ENCODE peak calls at places on chromosome 22, in seven cellular contexts. One of them, this sample, is unnamed.
A peak's percentile ranks its signal among the peaks of the same experiment; 100 is the strongest.

GRCh38 chr22:19984201-19984753 is 32.3 kb downstream of the ARVCF start:
- DNase-seq in astrocyte of the spinal cord: peak; percentile 74
- DNase-seq in HFFc6: peak; percentile 73
- DNase-seq in NB4: no peak
- DNase-seq in fibroblast of mammary gland: peak; percentile 67
- DNase-seq in A673: peak; percentile 48
- DNase-seq in PC-9: peak; percentile 59
- DNase-seq in this sample: peak; percentile 47

GRCh38 chr22:37599161-37599560 is 9.5 kb upstream of the GGA1 start:
- DNase-seq in PC-9: peak; percentile 19
- DNase-seq in fibroblast of mammary gland: no peak
- DNase-seq in NB4: no peak
- DNase-seq in HFFc6: no peak
- DNase-seq in astrocyte of the spinal cord: no peak
- DNase-seq in A673: peak; percentile 47
- DNase-seq in this sample: no peak

GRCh38 chr22:35567794-35568193 is 27.2 kb downstream of the RASD2 start:
- DNase-seq in NB4: no peak
- DNase-seq in PC-9: no peak
- DNase-seq in fibroblast of mammary gland: no peak
- DNase-seq in HFFc6: no peak
- DNase-seq in astrocyte of the spinal cord: no peak
- DNase-seq in A673: no peak
- DNase-seq in this sample: no peak

GRCh38 chr22:43850529-43850928 is 11.8 kb downstream of the SULT4A1 start:
- DNase-seq in fibroblast of mammary gland: no peak
- DNase-seq in A673: no peak
- DNase-seq in HFFc6: no peak
- DNase-seq in astrocyte of the spinal cord: no peak
- DNase-seq in NB4: no peak
- DNase-seq in PC-9: no peak
- DNase-seq in this sample: no peak

GRCh38 chr22:17230239-17230638 is 11.0 kb upstream of the ADA2 start:
- DNase-seq in NB4: peak; percentile 38
- DNase-seq in HFFc6: no peak
- DNase-seq in PC-9: no peak
- DNase-seq in A673: no peak
- DNase-seq in astrocyte of the spinal cord: no peak
- DNase-seq in fibroblast of mammary gland: no peak
- DNase-seq in this sample: no peak

GRCh38 chr22:23154461-23154860 is 9.2 kb downstream of the RAB36 start:
- DNase-seq in HFFc6: no peak
- DNase-seq in PC-9: no peak
- DNase-seq in NB4: no peak
- DNase-seq in A673: no peak
- DNase-seq in fibroblast of mammary gland: no peak
- DNase-seq in astrocyte of the spinal cord: no peak
- DNase-seq in this sample: no peak

GRCh38 chr22:44127353-44127752 is 53.4 kb upstream of the PARVG start:
- DNase-seq in PC-9: no peak
- DNase-seq in NB4: peak; percentile 26
- DNase-seq in HFFc6: no peak
- DNase-seq in A673: no peak
- DNase-seq in fibroblast of mammary gland: peak; percentile 15
- DNase-seq in astrocyte of the spinal cord: no peak
- DNase-seq in this sample: no peak

GRCh38 chr22:21092797-21093554 is 47.2 kb downstream of the LRRC74B start:
- DNase-seq in PC-9: no peak
- DNase-seq in astrocyte of the spinal cord: no peak
- DNase-seq in fibroblast of mammary gland: no peak
- DNase-seq in NB4: no peak
- DNase-seq in HFFc6: no peak
- DNase-seq in A673: no peak
- DNase-seq in this sample: no peak

GRCh38 chr22:19971276-19972124 is 29.9 kb upstream of the TXNRD2 start:
- DNase-seq in A673: no peak
- DNase-seq in fibroblast of mammary gland: no peak
- DNase-seq in PC-9: no peak
- DNase-seq in astrocyte of the spinal cord: no peak
- DNase-seq in NB4: no peak
- DNase-seq in HFFc6: no peak
- DNase-seq in this sample: no peak

GRCh38 chr22:35761037-35761436 is 43.4 kb downstream of the APOL5 start:
- DNase-seq in NB4: peak; percentile 11
- DNase-seq in A673: peak; percentile 58
- DNase-seq in HFFc6: no peak
- DNase-seq in fibroblast of mammary gland: peak; percentile 33
- DNase-seq in PC-9: no peak
- DNase-seq in astrocyte of the spinal cord: no peak
- DNase-seq in this sample: peak; percentile 26

GRCh38 chr22:20781272-20781990 is 7.5 kb downstream of the SERPIND1 start:
- DNase-seq in NB4: peak; percentile 26
- DNase-seq in A673: no peak
- DNase-seq in astrocyte of the spinal cord: no peak
- DNase-seq in HFFc6: no peak
- DNase-seq in fibroblast of mammary gland: peak; percentile 49
- DNase-seq in PC-9: no peak
- DNase-seq in this sample: peak; percentile 39

GRCh38 chr22:25774575-25775026 is 32.6 kb downstream of the MYO18B start:
- DNase-seq in astrocyte of the spinal cord: no peak
- DNase-seq in NB4: no peak
- DNase-seq in fibroblast of mammary gland: no peak
- DNase-seq in PC-9: no peak
- DNase-seq in A673: peak; percentile 25
- DNase-seq in HFFc6: no peak
- DNase-seq in this sample: no peak

GRCh38 chr22:37178350-37179125 is 9.5 kb downstream of the C1QTNF6 start:
- DNase-seq in NB4: no peak
- DNase-seq in PC-9: peak; percentile 58
- DNase-seq in HFFc6: no peak
- DNase-seq in A673: no peak
- DNase-seq in fibroblast of mammary gland: peak; percentile 20
- DNase-seq in astrocyte of the spinal cord: no peak
- DNase-seq in this sample: peak; percentile 67

GRCh38 chr22:22816766-22817410 is 70.7 kb upstream of the IGLL5 start:
- DNase-seq in astrocyte of the spinal cord: no peak
- DNase-seq in A673: no peak
- DNase-seq in HFFc6: no peak
- DNase-seq in NB4: no peak
- DNase-seq in fibroblast of mammary gland: no peak
- DNase-seq in PC-9: no peak
- DNase-seq in this sample: no peak

GRCh38 chr22:39212721-39213376 is 31.9 kb downstream of the PDGFB start:
- DNase-seq in NB4: peak; percentile 44
- DNase-seq in PC-9: peak; percentile 93
- DNase-seq in fibroblast of mammary gland: peak; percentile 42
- DNase-seq in A673: no peak
- DNase-seq in astrocyte of the spinal cord: no peak
- DNase-seq in HFFc6: peak; percentile 37
- DNase-seq in this sample: peak; percentile 94

GRCh38 chr22:21020802-21021429 is 6.0 kb downstream of the P2RX6 start:
- DNase-seq in NB4: peak; percentile 54
- DNase-seq in PC-9: no peak
- DNase-seq in HFFc6: no peak
- DNase-seq in fibroblast of mammary gland: no peak
- DNase-seq in astrocyte of the spinal cord: no peak
- DNase-seq in A673: no peak
- DNase-seq in this sample: peak; percentile 26

GRCh38 chr22:35873426-35873825 is 155.2 kb downstream of the RBFOX2 start:
- DNase-seq in PC-9: no peak
- DNase-seq in HFFc6: no peak
- DNase-seq in astrocyte of the spinal cord: no peak
- DNase-seq in A673: no peak
- DNase-seq in fibroblast of mammary gland: no peak
- DNase-seq in NB4: no peak
- DNase-seq in this sample: no peak

GRCh38 chr22:30245985-30246901 is at the start of gene LIF:
- DNase-seq in astrocyte of the spinal cord: peak; percentile 82
- DNase-seq in NB4: no peak
- DNase-seq in PC-9: no peak
- DNase-seq in fibroblast of mammary gland: peak; percentile 56
- DNase-seq in HFFc6: peak; percentile 52
- DNase-seq in A673: peak; percentile 40
- DNase-seq in this sample: peak; percentile 72
- TF ChIP-seq CTCF in astrocyte of the spinal cord: no peak
- TF ChIP-seq CTCF in NB4: no peak
- TF ChIP-seq CTCF in PC-9: no peak
- TF ChIP-seq CTCF in fibroblast of mammary gland: no peak
- TF ChIP-seq CTCF in HFFc6: peak; percentile 51
- TF ChIP-seq CTCF in A673: peak; percentile 29
- TF ChIP-seq CTCF in this sample: no peak

DNA sequence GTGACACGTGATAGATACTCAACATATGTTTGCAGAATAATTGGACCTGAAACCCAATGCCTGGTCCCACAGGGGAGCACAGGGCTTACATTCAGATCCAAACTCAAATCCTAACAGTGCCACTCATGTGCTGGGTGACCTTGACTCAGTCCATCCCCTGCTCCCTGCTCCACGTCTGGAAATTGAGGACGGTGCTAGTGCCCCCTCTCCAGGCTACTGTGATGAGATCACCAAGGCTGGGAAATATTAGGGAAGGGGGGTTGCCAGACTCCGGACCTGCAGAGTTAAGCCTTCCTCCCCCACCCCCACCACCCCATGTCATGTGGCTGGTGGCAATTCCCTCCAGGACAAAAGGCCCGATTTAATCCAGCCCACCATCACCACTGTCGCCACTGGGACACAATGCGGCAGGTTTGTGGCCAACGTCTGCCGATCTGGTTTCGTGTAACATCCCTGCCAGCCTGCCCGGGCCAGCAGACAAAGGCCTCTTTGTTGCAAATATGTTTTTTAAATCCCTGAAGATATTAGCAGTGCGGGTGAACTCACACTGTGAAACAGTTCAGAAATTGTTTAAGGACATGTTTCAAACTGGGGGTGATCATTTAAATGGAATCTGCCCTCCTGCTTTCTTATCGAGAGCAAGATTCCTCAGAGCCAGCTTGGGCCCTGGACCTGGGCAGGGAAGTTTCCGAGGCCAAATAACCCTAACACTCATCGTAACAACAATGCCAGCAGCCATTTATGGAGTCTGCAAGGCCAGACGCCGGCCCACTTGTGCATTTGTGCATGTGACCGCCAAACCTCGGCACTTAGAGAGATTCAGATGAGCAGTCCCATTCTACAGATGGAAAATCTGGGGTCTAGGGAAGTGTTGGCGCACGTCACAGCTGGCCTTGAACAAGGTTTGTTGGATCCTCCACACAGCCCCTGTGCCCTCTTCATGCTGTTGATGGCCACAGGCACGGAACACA is 19.6 kb upstream of the MN1 start:
- DNase-seq in HFFc6: no peak
- DNase-seq in astrocyte of the spinal cord: peak; percentile 15
- DNase-seq in PC-9: no peak
- DNase-seq in fibroblast of mammary gland: no peak
- DNase-seq in NB4: no peak
- DNase-seq in A673: peak; percentile 25
- DNase-seq in this sample: no peak
- TF ChIP-seq CTCF in HFFc6: no peak
- TF ChIP-seq CTCF in astrocyte of the spinal cord: no peak
- TF ChIP-seq CTCF in PC-9: no peak
- TF ChIP-seq CTCF in fibroblast of mammary gland: no peak
- TF ChIP-seq CTCF in NB4: no peak
- TF ChIP-seq CTCF in A673: no peak
- TF ChIP-seq CTCF in this sample: no peak

DNA sequence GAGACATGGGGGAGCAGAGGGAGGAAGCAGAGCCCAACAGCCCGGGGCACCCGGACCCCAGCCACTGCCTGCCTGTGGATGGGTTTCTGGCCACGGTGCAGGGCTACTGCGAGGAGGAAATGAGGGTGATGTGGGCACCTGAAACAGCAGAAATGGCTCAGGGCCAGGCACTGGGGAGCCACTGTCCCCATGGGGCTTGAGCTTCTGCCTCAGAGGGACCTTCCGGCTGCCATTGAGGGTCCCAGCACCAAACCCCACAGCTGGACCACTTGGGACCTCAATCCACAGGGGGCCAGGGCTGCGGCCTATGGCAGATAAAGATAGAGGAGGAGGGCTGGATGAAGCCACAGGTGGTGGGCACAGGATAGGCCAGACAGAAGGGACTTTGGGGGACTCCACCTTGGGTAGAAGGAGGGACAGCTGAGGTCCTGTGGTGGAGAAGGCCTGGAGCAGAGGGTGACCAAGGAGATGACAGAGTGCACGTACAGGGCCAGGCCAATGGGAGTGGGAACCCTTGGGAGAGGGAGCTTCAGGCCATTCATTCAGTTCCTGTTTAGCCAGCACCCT is 48.3 kb downstream of the NFAM1 start:
- DNase-seq in NB4: no peak
- DNase-seq in PC-9: no peak
- DNase-seq in HFFc6: no peak
- DNase-seq in A673: no peak
- DNase-seq in fibroblast of mammary gland: no peak
- DNase-seq in astrocyte of the spinal cord: no peak
- DNase-seq in this sample: no peak
- TF ChIP-seq CTCF in NB4: no peak
- TF ChIP-seq CTCF in PC-9: no peak
- TF ChIP-seq CTCF in HFFc6: no peak
- TF ChIP-seq CTCF in A673: no peak
- TF ChIP-seq CTCF in fibroblast of mammary gland: no peak
- TF ChIP-seq CTCF in astrocyte of the spinal cord: no peak
- TF ChIP-seq CTCF in this sample: no peak

DNA sequence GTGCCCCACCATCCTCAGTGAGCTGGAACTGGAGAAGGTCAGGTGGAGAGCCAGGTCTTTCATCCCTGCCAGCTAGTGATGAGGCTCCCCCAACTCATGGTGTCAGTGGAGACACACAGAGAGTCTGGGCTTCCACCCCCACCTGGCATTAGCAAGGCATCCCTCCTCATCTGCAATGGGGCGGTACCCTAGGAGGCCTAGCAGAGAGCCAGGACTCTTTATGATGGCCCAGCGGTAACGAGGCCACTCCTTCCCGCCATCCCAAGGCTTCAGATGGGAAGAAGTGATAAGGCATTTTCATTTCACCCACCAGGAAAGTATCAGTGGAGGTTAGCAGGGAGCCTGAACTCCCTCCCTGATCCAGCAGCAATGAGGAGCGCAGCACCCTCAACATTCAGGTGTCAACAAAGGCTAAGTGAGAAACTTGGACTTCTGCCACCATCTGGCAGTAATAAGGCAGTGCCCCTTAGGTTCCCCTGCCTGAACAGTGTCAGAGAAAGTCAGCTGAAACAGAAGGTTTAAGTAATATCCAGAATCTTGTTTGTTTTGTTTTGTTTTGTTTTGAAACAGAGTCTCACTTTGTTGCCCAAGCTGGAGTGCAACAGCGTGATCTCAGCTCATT is 40.5 kb upstream of the FBLN1 start:
- DNase-seq in A673: peak; percentile 22
- DNase-seq in fibroblast of mammary gland: no peak
- DNase-seq in astrocyte of the spinal cord: no peak
- DNase-seq in PC-9: no peak
- DNase-seq in HFFc6: no peak
- DNase-seq in NB4: peak; percentile 38
- DNase-seq in this sample: peak; percentile 33
- TF ChIP-seq CTCF in A673: peak; percentile 23
- TF ChIP-seq CTCF in fibroblast of mammary gland: no peak
- TF ChIP-seq CTCF in astrocyte of the spinal cord: no peak
- TF ChIP-seq CTCF in PC-9: peak; percentile 59
- TF ChIP-seq CTCF in HFFc6: peak; percentile 8
- TF ChIP-seq CTCF in NB4: peak; percentile 52
- TF ChIP-seq CTCF in this sample: peak; percentile 11